ENCODE peak calls at places on chromosomes 16 and 17, in seven cellular contexts. One of them, this sample, is unnamed.

GRCh38 chr17:41836550-41837196 is 641 bp upstream of the NT5C3B start:
- DNase-seq in glomerular endothelial cell: no peak
- DNase-seq in HTR-8/SVneo: no peak
- DNase-seq in NCI-H1417: no peak
- DNase-seq in GM03348: no peak
- DNase-seq in right cardiac atrium: no peak
- DNase-seq in neuronal stem cell: no peak
- DNase-seq in this sample: no peak

GRCh38 chr16:14405611-14406537 is 224.2 kb downstream of the PARN start:
- DNase-seq in neuronal stem cell: peak
- DNase-seq in glomerular endothelial cell: no peak
- DNase-seq in HTR-8/SVneo: no peak
- DNase-seq in NCI-H1417: no peak
- DNase-seq in GM03348: peak
- DNase-seq in right cardiac atrium: peak
- DNase-seq in this sample: no peak

GRCh38 chr17:6608321-6608720 is 32.2 kb downstream of the KIAA0753 start:
- DNase-seq in glomerular endothelial cell: no peak
- DNase-seq in NCI-H1417: no peak
- DNase-seq in HTR-8/SVneo: no peak
- DNase-seq in GM03348: no peak
- DNase-seq in neuronal stem cell: no peak
- DNase-seq in right cardiac atrium: no peak
- DNase-seq in this sample: no peak

GRCh38 chr17:78716814-78717393 is 65.2 kb downstream of the CYTH1 start:
- DNase-seq in NCI-H1417: peak
- DNase-seq in glomerular endothelial cell: no peak
- DNase-seq in right cardiac atrium: peak
- DNase-seq in HTR-8/SVneo: no peak
- DNase-seq in neuronal stem cell: no peak
- DNase-seq in GM03348: peak
- DNase-seq in this sample: peak

GRCh38 chr17:7388856-7389255 is 5.5 kb downstream of the PLSCR3 start:
- DNase-seq in GM03348: no peak
- DNase-seq in HTR-8/SVneo: no peak
- DNase-seq in neuronal stem cell: no peak
- DNase-seq in glomerular endothelial cell: no peak
- DNase-seq in right cardiac atrium: peak
- DNase-seq in NCI-H1417: no peak
- DNase-seq in this sample: no peak

GRCh38 chr17:45224671-45225050 is 3.0 kb downstream of the FMNL1 start:
- DNase-seq in glomerular endothelial cell: no peak
- DNase-seq in neuronal stem cell: no peak
- DNase-seq in HTR-8/SVneo: no peak
- DNase-seq in right cardiac atrium: peak
- DNase-seq in NCI-H1417: no peak
- DNase-seq in GM03348: no peak
- DNase-seq in this sample: no peak

GRCh38 chr17:77364381-77364911 is 223.7 kb downstream of the SEC14L1 start:
- DNase-seq in GM03348: no peak
- DNase-seq in neuronal stem cell: no peak
- DNase-seq in glomerular endothelial cell: no peak
- DNase-seq in right cardiac atrium: no peak
- DNase-seq in NCI-H1417: no peak
- DNase-seq in HTR-8/SVneo: no peak
- DNase-seq in this sample: no peak

GRCh38 chr16:24737391-24737871 is 8.0 kb downstream of the TNRC6A start:
- DNase-seq in glomerular endothelial cell: no peak
- DNase-seq in NCI-H1417: no peak
- DNase-seq in HTR-8/SVneo: no peak
- DNase-seq in GM03348: peak
- DNase-seq in neuronal stem cell: no peak
- DNase-seq in right cardiac atrium: no peak
- DNase-seq in this sample: no peak

GRCh38 chr16:50835358-50836060 is 93.6 kb downstream of the CYLD start:
- DNase-seq in glomerular endothelial cell: no peak
- DNase-seq in HTR-8/SVneo: no peak
- DNase-seq in neuronal stem cell: no peak
- DNase-seq in right cardiac atrium: no peak
- DNase-seq in GM03348: no peak
- DNase-seq in NCI-H1417: no peak
- DNase-seq in this sample: no peak

GRCh38 chr17:14756469-14756868 is 455.6 kb downstream of the HS3ST3B1 start:
- DNase-seq in right cardiac atrium: no peak
- DNase-seq in HTR-8/SVneo: no peak
- DNase-seq in glomerular endothelial cell: no peak
- DNase-seq in neuronal stem cell: no peak
- DNase-seq in GM03348: no peak
- DNase-seq in NCI-H1417: no peak
- DNase-seq in this sample: no peak

GRCh38 chr17:50949128-50950001 is 83.2 kb upstream of the TOB1 start:
- DNase-seq in NCI-H1417: no peak
- DNase-seq in HTR-8/SVneo: no peak
- DNase-seq in right cardiac atrium: peak
- DNase-seq in glomerular endothelial cell: no peak
- DNase-seq in GM03348: no peak
- DNase-seq in neuronal stem cell: no peak
- DNase-seq in this sample: peak

GRCh38 chr16:2009791-2010510 is at the start of gene ZNF598:
- DNase-seq in NCI-H1417: peak
- DNase-seq in HTR-8/SVneo: peak
- DNase-seq in GM03348: peak
- DNase-seq in glomerular endothelial cell: peak
- DNase-seq in neuronal stem cell: peak
- DNase-seq in right cardiac atrium: peak
- DNase-seq in this sample: peak

GRCh38 chr16:50210266-50211038 is 55.9 kb upstream of the ADCY7 start:
- DNase-seq in right cardiac atrium: peak
- DNase-seq in neuronal stem cell: peak
- DNase-seq in GM03348: peak
- DNase-seq in glomerular endothelial cell: no peak
- DNase-seq in HTR-8/SVneo: peak
- DNase-seq in NCI-H1417: peak
- DNase-seq in this sample: peak

GRCh38 chr17:19346351-19347255 is 15.9 kb downstream of the B9D1 start:
- DNase-seq in GM03348: peak
- DNase-seq in NCI-H1417: no peak
- DNase-seq in HTR-8/SVneo: peak
- DNase-seq in glomerular endothelial cell: no peak
- DNase-seq in right cardiac atrium: peak
- DNase-seq in neuronal stem cell: no peak
- DNase-seq in this sample: peak

GRCh38 chr17:19386974-19387920 is at the start of gene MFAP4:
- DNase-seq in NCI-H1417: peak
- DNase-seq in HTR-8/SVneo: peak
- DNase-seq in GM03348: peak
- DNase-seq in right cardiac atrium: peak
- DNase-seq in neuronal stem cell: no peak
- DNase-seq in glomerular endothelial cell: no peak
- DNase-seq in this sample: peak

GRCh38 chr16:9481749-9482148 is 390.3 kb downstream of the HAPSTR1 start:
- DNase-seq in HTR-8/SVneo: no peak
- DNase-seq in neuronal stem cell: no peak
- DNase-seq in NCI-H1417: no peak
- DNase-seq in glomerular endothelial cell: no peak
- DNase-seq in right cardiac atrium: no peak
- DNase-seq in GM03348: no peak
- DNase-seq in this sample: no peak

GRCh38 chr16:23254338-23254737 is 47.8 kb upstream of the SCNN1B start:
- DNase-seq in glomerular endothelial cell: no peak
- DNase-seq in HTR-8/SVneo: peak
- DNase-seq in GM03348: peak
- DNase-seq in NCI-H1417: no peak
- DNase-seq in right cardiac atrium: no peak
- DNase-seq in neuronal stem cell: no peak
- DNase-seq in this sample: peak

GRCh38 chr16:84362410-84362809 is 5.9 kb upstream of the ATP2C2 start:
- DNase-seq in HTR-8/SVneo: no peak
- DNase-seq in GM03348: no peak
- DNase-seq in NCI-H1417: peak
- DNase-seq in right cardiac atrium: no peak
- DNase-seq in glomerular endothelial cell: no peak
- DNase-seq in neuronal stem cell: peak
- DNase-seq in this sample: peak

GRCh38 chr16:14486520-14487303 is 143.3 kb downstream of the PARN start:
- DNase-seq in glomerular endothelial cell: no peak
- DNase-seq in HTR-8/SVneo: peak
- DNase-seq in neuronal stem cell: no peak
- DNase-seq in right cardiac atrium: peak
- DNase-seq in GM03348: peak
- DNase-seq in NCI-H1417: no peak
- DNase-seq in this sample: peak

GRCh38 chr17:67124469-67125148 is 80.3 kb downstream of the CACNG1 start:
- DNase-seq in GM03348: no peak
- DNase-seq in NCI-H1417: no peak
- DNase-seq in HTR-8/SVneo: no peak
- DNase-seq in glomerular endothelial cell: no peak
- DNase-seq in right cardiac atrium: no peak
- DNase-seq in neuronal stem cell: no peak
- DNase-seq in this sample: peak

GRCh38 chr17:41103896-41104295 is 1.3 kb upstream of the KRTAP4-9 start:
- DNase-seq in GM03348: peak
- DNase-seq in HTR-8/SVneo: no peak
- DNase-seq in neuronal stem cell: no peak
- DNase-seq in right cardiac atrium: no peak
- DNase-seq in glomerular endothelial cell: no peak
- DNase-seq in NCI-H1417: no peak
- DNase-seq in this sample: no peak

GRCh38 chr17:59353936-59354755 is 22.7 kb downstream of the YPEL2 start:
- DNase-seq in right cardiac atrium: no peak
- DNase-seq in HTR-8/SVneo: no peak
- DNase-seq in neuronal stem cell: no peak
- DNase-seq in GM03348: no peak
- DNase-seq in glomerular endothelial cell: no peak
- DNase-seq in NCI-H1417: peak
- DNase-seq in this sample: peak

GRCh38 chr16:3171181-3171854 is 16.7 kb upstream of the OR1F1 start:
- DNase-seq in GM03348: no peak
- DNase-seq in NCI-H1417: no peak
- DNase-seq in right cardiac atrium: no peak
- DNase-seq in neuronal stem cell: no peak
- DNase-seq in HTR-8/SVneo: no peak
- DNase-seq in glomerular endothelial cell: no peak
- DNase-seq in this sample: peak

GRCh38 chr17:9768381-9768934 is 22.9 kb downstream of the DHRS7C start:
- DNase-seq in neuronal stem cell: peak
- DNase-seq in right cardiac atrium: no peak
- DNase-seq in NCI-H1417: no peak
- DNase-seq in HTR-8/SVneo: peak
- DNase-seq in glomerular endothelial cell: peak
- DNase-seq in GM03348: peak
- DNase-seq in this sample: peak

GRCh38 chr17:49968380-49969133 is 433 bp upstream of the DLX4 start:
- DNase-seq in NCI-H1417: peak
- DNase-seq in glomerular endothelial cell: no peak
- DNase-seq in right cardiac atrium: peak
- DNase-seq in GM03348: peak
- DNase-seq in HTR-8/SVneo: peak
- DNase-seq in neuronal stem cell: no peak
- DNase-seq in this sample: peak

GRCh38 chr16:70402916-70403659 is 35.8 kb downstream of the ST3GAL2 start:
- DNase-seq in NCI-H1417: no peak
- DNase-seq in glomerular endothelial cell: no peak
- DNase-seq in GM03348: peak
- DNase-seq in right cardiac atrium: no peak
- DNase-seq in neuronal stem cell: no peak
- DNase-seq in HTR-8/SVneo: no peak
- DNase-seq in this sample: no peak

GRCh38 chr17:5877366-5877765 is 192.8 kb upstream of the WSCD1 start:
- DNase-seq in NCI-H1417: no peak
- DNase-seq in right cardiac atrium: no peak
- DNase-seq in GM03348: no peak
- DNase-seq in glomerular endothelial cell: no peak
- DNase-seq in HTR-8/SVneo: no peak
- DNase-seq in neuronal stem cell: no peak
- DNase-seq in this sample: no peak

GRCh38 chr16:84836234-84836647 is 16.5 kb downstream of the CRISPLD2 start:
- DNase-seq in HTR-8/SVneo: peak
- DNase-seq in glomerular endothelial cell: no peak
- DNase-seq in right cardiac atrium: peak
- DNase-seq in GM03348: peak
- DNase-seq in neuronal stem cell: peak
- DNase-seq in NCI-H1417: no peak
- DNase-seq in this sample: no peak

GRCh38 chr17:60926466-60927183 is 249.0 kb downstream of the BCAS3 start:
- DNase-seq in NCI-H1417: no peak
- DNase-seq in HTR-8/SVneo: peak
- DNase-seq in right cardiac atrium: no peak
- DNase-seq in GM03348: no peak
- DNase-seq in glomerular endothelial cell: peak
- DNase-seq in neuronal stem cell: no peak
- DNase-seq in this sample: peak

GRCh38 chr17:68377771-68378201 is 79.5 kb downstream of the WIPI1 start:
- DNase-seq in GM03348: no peak
- DNase-seq in right cardiac atrium: no peak
- DNase-seq in NCI-H1417: no peak
- DNase-seq in neuronal stem cell: no peak
- DNase-seq in glomerular endothelial cell: no peak
- DNase-seq in HTR-8/SVneo: peak
- DNase-seq in this sample: peak

GRCh38 chr17:43740541-43740940 is 18.1 kb downstream of the SOST start:
- DNase-seq in right cardiac atrium: no peak
- DNase-seq in NCI-H1417: no peak
- DNase-seq in GM03348: peak
- DNase-seq in neuronal stem cell: no peak
- DNase-seq in glomerular endothelial cell: no peak
- DNase-seq in HTR-8/SVneo: no peak
- DNase-seq in this sample: no peak

GRCh38 chr17:17388657-17389496 is 85.7 kb downstream of the NT5M start:
- DNase-seq in GM03348: no peak
- DNase-seq in right cardiac atrium: peak
- DNase-seq in NCI-H1417: no peak
- DNase-seq in neuronal stem cell: no peak
- DNase-seq in glomerular endothelial cell: no peak
- DNase-seq in HTR-8/SVneo: no peak
- DNase-seq in this sample: no peak

GRCh38 chr17:27489045-27489715 is 32.9 kb downstream of the KSR1 start:
- DNase-seq in glomerular endothelial cell: no peak
- DNase-seq in NCI-H1417: no peak
- DNase-seq in neuronal stem cell: no peak
- DNase-seq in GM03348: peak
- DNase-seq in right cardiac atrium: peak
- DNase-seq in HTR-8/SVneo: peak
- DNase-seq in this sample: peak

GRCh38 chr17:4479982-4480751 is 18.5 kb upstream of the SPNS2 start:
- DNase-seq in HTR-8/SVneo: no peak
- DNase-seq in glomerular endothelial cell: no peak
- DNase-seq in NCI-H1417: no peak
- DNase-seq in GM03348: no peak
- DNase-seq in neuronal stem cell: no peak
- DNase-seq in right cardiac atrium: no peak
- DNase-seq in this sample: no peak

GRCh38 chr17:68326681-68327080 is 35.4 kb downstream of the ARSG start:
- DNase-seq in HTR-8/SVneo: no peak
- DNase-seq in GM03348: no peak
- DNase-seq in glomerular endothelial cell: no peak
- DNase-seq in neuronal stem cell: no peak
- DNase-seq in NCI-H1417: no peak
- DNase-seq in right cardiac atrium: no peak
- DNase-seq in this sample: no peak

GRCh38 chr17:21005367-21005766 is 37.4 kb downstream of the USP22 start:
- DNase-seq in right cardiac atrium: no peak
- DNase-seq in glomerular endothelial cell: no peak
- DNase-seq in GM03348: no peak
- DNase-seq in HTR-8/SVneo: no peak
- DNase-seq in NCI-H1417: no peak
- DNase-seq in neuronal stem cell: no peak
- DNase-seq in this sample: no peak

GRCh38 chr17:16419074-16419928 is 3.9 kb downstream of the TRPV2 start:
- DNase-seq in right cardiac atrium: no peak
- DNase-seq in NCI-H1417: no peak
- DNase-seq in GM03348: peak
- DNase-seq in neuronal stem cell: no peak
- DNase-seq in glomerular endothelial cell: no peak
- DNase-seq in HTR-8/SVneo: peak
- DNase-seq in this sample: peak

GRCh38 chr17:17766351-17767095 is 70.3 kb downstream of the SREBF1 start:
- DNase-seq in neuronal stem cell: no peak
- DNase-seq in GM03348: no peak
- DNase-seq in NCI-H1417: no peak
- DNase-seq in glomerular endothelial cell: no peak
- DNase-seq in right cardiac atrium: no peak
- DNase-seq in HTR-8/SVneo: no peak
- DNase-seq in this sample: no peak